ENCODE peak calls at places on chromosome 5, in five cellular contexts. X, F, Z, D and M are unnamed samples.

GRCh38 chr5:65394078-65394477 is 87.6 kb downstream of the ADAMTS6 start:
- DNase-seq in X (no peak), F (no peak), Z (no peak), D (no peak), M (peak; percentile 90)

GRCh38 chr5:32692066-32692746 is 18.9 kb upstream of the NPR3 start:
- DNase-seq in Z (no peak), F (no peak), D (no peak), X (no peak), M (peak; percentile 80)

GRCh38 chr5:7856855-7857254 is 5.9 kb upstream of the CFAP90 start:
- DNase-seq in X (peak; percentile 34), Z (peak; percentile 65), D (no peak), F (no peak), M (peak; percentile 28)

GRCh38 chr5:12704955-12705354 is 800.7 kb upstream of the CTNND2 start:
- DNase-seq in F (no peak), D (no peak), X (no peak), Z (no peak), M (no peak)

GRCh38 chr5:25414746-25415145 is 770.0 kb upstream of the CDH10 start:
- DNase-seq in Z (no peak), X (no peak), F (no peak), D (no peak), M (no peak)

GRCh38 chr5:61071565-61071964 is 90.7 kb downstream of the SMIM15 start:
- DNase-seq in F (no peak), Z (no peak), X (no peak), D (no peak), M (no peak)

GRCh38 chr5:128774605-128775004 is 190.7 kb upstream of the SLC27A6 start:
- DNase-seq in F (no peak), D (no peak), Z (no peak), X (no peak), M (peak; percentile 78)

GRCh38 chr5:60323596-60323995 is 376.4 kb downstream of the DEPDC1B start:
- DNase-seq in X (no peak), F (no peak), D (no peak), Z (no peak), M (no peak)

GRCh38 chr5:18553269-18553668 is 919.0 kb downstream of the TAF11L14 start:
- DNase-seq in X (no peak), F (peak; percentile 6), D (no peak), Z (no peak), M (no peak)

GRCh38 chr5:149348463-149348862 is 3.2 kb downstream of the GRPEL2 start:
- DNase-seq in F (no peak), X (no peak), D (no peak), Z (no peak), M (no peak)

GRCh38 chr5:149341846-149342245 is 3.5 kb upstream of the GRPEL2 start:
- DNase-seq in X (no peak), F (no peak), Z (no peak), D (no peak), M (no peak)

GRCh38 chr5:149349382-149349781 is 4.1 kb downstream of the GRPEL2 start:
- DNase-seq in Z (no peak), D (no peak), F (no peak), X (no peak), M (no peak)

GRCh38 chr5:149345147-149345891 is at the start of gene GRPEL2:
- DNase-seq in F (peak; percentile 99), Z (peak; percentile 92), X (peak; percentile 92), D (peak; percentile 87), M (peak; percentile 98)

DNA sequence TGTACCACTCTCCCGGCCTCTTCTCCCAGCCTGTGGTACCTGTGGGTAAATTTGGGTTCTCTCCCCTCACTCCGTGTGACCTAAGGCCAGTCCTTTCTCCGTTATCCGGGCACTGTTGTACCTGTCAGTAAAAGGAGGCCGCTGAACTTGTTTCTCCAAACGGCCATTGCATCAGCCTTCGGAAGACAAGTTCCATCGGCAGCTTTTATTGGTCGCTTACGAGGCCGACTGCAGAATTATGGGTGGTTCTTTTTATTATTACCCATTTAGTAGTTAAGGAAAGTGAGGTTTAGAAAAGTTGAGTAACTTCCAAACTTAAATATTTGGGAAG is 558 bp downstream of the GRPEL2 start:
- DNase-seq in X (no peak), F (no peak), Z (no peak), D (no peak), M (peak; percentile 50)
- TF ChIP-seq RCOR1 in X (no peak), F (no peak), Z (no peak), D (no peak), M (no peak)

GRCh38 chr5:99878830-99879229 is 656.3 kb upstream of the FAM174A start:
- DNase-seq in X (no peak), Z (no peak), F (no peak), D (no peak), M (no peak)
- TF ChIP-seq RCOR1 in X (no peak), Z (no peak), F (no peak), D (no peak), M (no peak)

GRCh38 chr5:109650451-109650850 is 39.3 kb upstream of the MAN2A1 start:
- DNase-seq in F (no peak), X (no peak), Z (no peak), D (no peak), M (no peak)
- TF ChIP-seq RCOR1 in F (no peak), X (no peak), Z (no peak), D (no peak), M (no peak)

DNA sequence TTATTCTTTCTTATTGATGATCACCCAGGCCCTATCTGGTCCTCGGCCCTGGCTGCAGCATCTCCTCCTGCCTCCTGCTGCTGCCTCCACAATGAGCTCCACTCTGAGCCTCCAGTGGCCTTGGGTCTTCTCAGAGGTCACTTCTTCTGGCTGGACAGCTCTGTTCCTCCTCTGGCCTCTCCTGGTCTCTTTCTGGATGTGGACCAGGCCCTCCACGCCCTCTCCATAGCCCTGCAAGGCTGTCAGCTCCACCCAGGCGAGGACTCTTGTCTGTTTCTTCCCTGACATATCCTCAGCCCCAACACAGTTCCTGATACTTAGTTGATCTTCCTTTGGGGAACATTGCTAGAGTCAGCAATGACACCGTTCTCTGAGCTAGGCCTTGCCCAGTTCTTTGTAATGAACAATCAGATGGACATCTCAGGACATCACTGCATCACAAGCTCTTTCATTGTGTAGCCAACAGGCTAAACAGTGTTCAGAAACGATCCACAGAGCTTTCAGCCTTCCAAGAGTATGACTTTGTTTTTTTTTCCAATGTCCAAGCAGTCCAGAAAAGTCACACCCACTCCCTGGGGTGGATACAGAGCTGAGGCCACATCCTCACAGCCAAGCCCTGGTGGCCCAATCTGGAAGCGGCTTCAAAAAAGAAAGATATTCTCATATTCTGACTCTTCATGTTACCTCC is 62.5 kb upstream of the DNAH5 start:
- DNase-seq in D (no peak), Z (no peak), X (no peak), F (no peak), M (no peak)
- TF ChIP-seq RCOR1 in D (no peak), Z (no peak), X (no peak), F (no peak), M (no peak)